ENCODE peak calls at places on chromosome 6, in ten cellular contexts. H is upper lobe of right lung, L is A549, I is IMR-90, G is BJ, D is cardiac muscle cell, U is tibial nerve, Q is AG04450, W is HCT116, P is astrocyte of the cerebellum. T is an unnamed sample.

GRCh38 chr6:77548662-77549366 is 85.5 kb upstream of the HTR1B start:
- DNase-seq in W (no peak), U (no peak), Q (no peak), D (no peak), H (no peak), I (no peak), P (no peak), L (no peak), G (no peak), T (no peak)

GRCh38 chr6:166162599-166163342 is 4.9 kb downstream of the TBXT start:
- DNase-seq in H (no peak), L (no peak), I (no peak), D (no peak), G (no peak), P (no peak), W (no peak), Q (no peak), U (no peak), T (no peak)

GRCh38 chr6:36160147-36160760 is 29.9 kb downstream of the MAPK13 start:
- DNase-seq in U (no peak), L (no peak), Q (no peak), W (no peak), I (peak), G (peak), D (no peak), P (peak), H (no peak), T (no peak)

GRCh38 chr6:393391-394221 is 2.1 kb downstream of the IRF4 start:
- DNase-seq in G (no peak), D (peak), L (no peak), Q (no peak), P (no peak), I (no peak), U (no peak), W (no peak), H (no peak), T (no peak)

GRCh38 chr6:157531169-157531985 is 150.4 kb downstream of the ZDHHC14 start:
- DNase-seq in H (no peak), I (no peak), L (no peak), D (no peak), W (no peak), P (no peak), Q (no peak), U (no peak), G (no peak), T (peak)

GRCh38 chr6:119350202-119351004 is 842 bp upstream of the MAN1A1 start:
- DNase-seq in I (peak), U (peak), L (no peak), D (peak), W (peak), H (no peak), P (peak), G (no peak), Q (peak), T (peak)

GRCh38 chr6:156423075-156423474 is 354.1 kb upstream of the ARID1B start:
- DNase-seq in Q (no peak), P (no peak), D (no peak), I (no peak), U (no peak), G (no peak), H (no peak), W (no peak), L (no peak), T (no peak)

GRCh38 chr6:36609582-36609981 is 15.4 kb downstream of the SRSF3 start:
- DNase-seq in D (no peak), Q (no peak), W (no peak), I (no peak), G (no peak), U (no peak), H (no peak), L (no peak), P (no peak), T (no peak)

GRCh38 chr6:14658030-14658429 is 540.5 kb downstream of the CD83 start:
- DNase-seq in Q (no peak), G (no peak), H (no peak), I (no peak), W (no peak), D (no peak), L (no peak), P (no peak), U (no peak), T (no peak)

GRCh38 chr6:2712102-2712501 is 38.6 kb downstream of the MYLK4 start:
- DNase-seq in H (no peak), I (no peak), P (no peak), G (no peak), D (no peak), L (no peak), U (no peak), Q (no peak), W (no peak), T (no peak)

GRCh38 chr6:26202811-26203583 is 115.8 kb downstream of the HFE start:
- DNase-seq in L (no peak), Q (no peak), W (no peak), D (no peak), U (no peak), I (no peak), H (no peak), P (no peak), G (no peak), T (no peak)

GRCh38 chr6:167825759-167826229 is 917 bp upstream of the AFDN start:
- DNase-seq in H (peak), P (no peak), G (no peak), D (peak), W (peak), U (no peak), L (peak), I (no peak), Q (no peak), T (no peak)

GRCh38 chr6:144349690-144350132 is 64.6 kb downstream of the UTRN start:
- DNase-seq in W (peak), U (no peak), I (peak), H (no peak), L (no peak), P (peak), D (no peak), Q (no peak), G (no peak), T (peak)

GRCh38 chr6:165652766-165653165 is 10.3 kb downstream of the PDE10A start:
- DNase-seq in H (no peak), I (no peak), Q (no peak), L (no peak), U (no peak), D (no peak), W (no peak), G (no peak), P (no peak), T (no peak)

GRCh38 chr6:122790740-122791679 is 2.0 kb downstream of the SMPDL3A start:
- DNase-seq in L (no peak), U (peak), P (no peak), H (no peak), G (no peak), Q (no peak), I (peak), D (peak), W (no peak), T (no peak)

GRCh38 chr6:131292145-131292938 is 157.1 kb downstream of the AKAP7 start:
- DNase-seq in W (no peak), G (no peak), P (no peak), I (no peak), U (no peak), H (no peak), Q (no peak), L (no peak), D (peak), T (no peak)

GRCh38 chr6:90415178-90415577 is 118.5 kb upstream of the BACH2 start:
- DNase-seq in D (no peak), W (no peak), H (no peak), G (no peak), P (no peak), U (no peak), I (no peak), Q (no peak), L (no peak), T (no peak)

GRCh38 chr6:147664092-147664491 is 155.6 kb downstream of the SAMD5 start:
- DNase-seq in D (no peak), W (no peak), U (no peak), Q (no peak), H (no peak), I (no peak), G (no peak), P (no peak), L (no peak), T (no peak)

GRCh38 chr6:43807228-43808061 is 37.4 kb downstream of the VEGFA start:
- DNase-seq in H (no peak), D (no peak), L (no peak), G (no peak), I (peak), Q (no peak), W (no peak), P (no peak), U (no peak), T (no peak)

GRCh38 chr6:122730775-122731386 is 48.6 kb upstream of the FABP7 start:
- DNase-seq in L (no peak), I (peak), G (peak), Q (no peak), P (peak), U (no peak), D (peak), W (no peak), H (no peak), T (no peak)

GRCh38 chr6:16337280-16337975 is 99.0 kb downstream of the GMPR start:
- DNase-seq in H (peak), P (peak), U (peak), Q (peak), G (peak), I (peak), D (no peak), L (no peak), W (no peak), T (no peak)

GRCh38 chr6:150157076-150157475 is 14.2 kb downstream of the PPP1R14C start:
- DNase-seq in W (no peak), D (no peak), Q (no peak), L (no peak), H (no peak), I (no peak), U (no peak), P (no peak), G (no peak), T (no peak)

GRCh38 chr6:154156135-154156948 is 117.3 kb downstream of the OPRM1 start:
- DNase-seq in H (peak), P (no peak), L (peak), D (peak), W (peak), U (peak), G (no peak), Q (no peak), I (peak), T (no peak)

GRCh38 chr6:167291623-167292300 is 647 bp downstream of the UNC93A start:
- DNase-seq in I (no peak), H (no peak), U (no peak), P (no peak), W (no peak), L (no peak), G (no peak), D (no peak), Q (no peak), T (no peak)

GRCh38 chr6:45991189-45991588 is 24.5 kb downstream of the CLIC5 start:
- DNase-seq in I (no peak), W (no peak), G (no peak), Q (no peak), H (no peak), L (no peak), P (no peak), U (no peak), D (no peak), T (no peak)

GRCh38 chr6:11938285-11938890 is 73.7 kb upstream of the HIVEP1 start:
- DNase-seq in H (no peak), U (no peak), W (no peak), G (no peak), L (no peak), D (no peak), Q (no peak), P (no peak), I (no peak), T (no peak)

GRCh38 chr6:144582939-144583613 is 297.9 kb downstream of the UTRN start:
- DNase-seq in U (no peak), Q (no peak), G (no peak), D (peak), H (peak), W (no peak), P (no peak), L (no peak), I (peak), T (no peak)

GRCh38 chr6:75290136-75290535 is 5.5 kb upstream of the TMEM30A start:
- DNase-seq in L (no peak), D (no peak), W (no peak), G (no peak), U (no peak), Q (no peak), P (no peak), I (no peak), H (no peak), T (no peak)

GRCh38 chr6:75286955-75287354 is 2.4 kb upstream of the TMEM30A start:
- DNase-seq in P (no peak), Q (no peak), L (no peak), D (no peak), G (no peak), H (no peak), U (no peak), W (no peak), I (no peak), T (no peak)

GRCh38 chr6:75285156-75285639 is 606 bp upstream of the TMEM30A start:
- DNase-seq in G (no peak), Q (no peak), L (no peak), H (no peak), P (no peak), W (no peak), I (no peak), D (no peak), U (no peak), T (no peak)

GRCh38 chr6:75288023-75288422 is 3.4 kb upstream of the TMEM30A start:
- DNase-seq in W (no peak), L (no peak), G (no peak), I (no peak), Q (no peak), H (no peak), D (no peak), U (no peak), P (no peak), T (no peak)

GRCh38 chr6:75287424-75287823 is 2.8 kb upstream of the TMEM30A start:
- DNase-seq in L (no peak), I (no peak), P (no peak), W (no peak), G (no peak), Q (no peak), H (no peak), U (no peak), D (no peak), T (no peak)
- H3K4me3 ChIP-seq in L (no peak), I (no peak), P (no peak), W (no peak), G (no peak), Q (no peak), H (no peak), U (no peak), D (no peak), T (peak)

GRCh38 chr6:129663531-129663930 is 46.4 kb downstream of the ARHGAP18 start:
- DNase-seq in D (no peak), H (no peak), P (no peak), G (no peak), I (no peak), L (no peak), U (no peak), W (no peak), Q (no peak), T (no peak)
- TF ChIP-seq CTCF in D (no peak), H (no peak), P (no peak), G (no peak), I (no peak), L (no peak), U (no peak), W (no peak), Q (no peak), T (no peak)

DNA sequence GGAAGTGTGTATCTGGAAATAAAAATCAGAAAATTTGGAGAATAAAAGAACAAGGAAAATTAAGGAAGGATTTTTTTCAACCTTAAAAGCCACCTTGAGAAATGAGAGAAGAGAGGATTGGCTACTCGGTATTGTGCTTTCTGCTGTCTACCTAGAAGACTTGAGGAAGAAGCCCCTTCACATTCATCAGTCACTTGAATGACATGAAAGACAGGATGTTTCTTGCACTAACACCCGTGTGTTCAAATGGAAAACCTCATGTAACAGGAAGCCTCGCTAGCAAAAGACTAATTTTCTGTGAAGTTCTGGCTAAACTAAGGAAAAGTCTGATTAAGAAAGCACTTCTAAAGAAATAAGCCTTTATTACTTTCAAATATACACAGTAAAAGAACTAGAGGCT is 70.0 kb downstream of the OLIG3 start:
- DNase-seq in I (no peak), D (no peak), L (no peak), G (no peak), P (no peak), W (no peak), Q (no peak), U (no peak), H (no peak), T (no peak)
- H3K4me3 ChIP-seq in I (no peak), D (no peak), L (no peak), G (no peak), P (no peak), W (no peak), Q (no peak), U (no peak), H (no peak), T (no peak)

DNA sequence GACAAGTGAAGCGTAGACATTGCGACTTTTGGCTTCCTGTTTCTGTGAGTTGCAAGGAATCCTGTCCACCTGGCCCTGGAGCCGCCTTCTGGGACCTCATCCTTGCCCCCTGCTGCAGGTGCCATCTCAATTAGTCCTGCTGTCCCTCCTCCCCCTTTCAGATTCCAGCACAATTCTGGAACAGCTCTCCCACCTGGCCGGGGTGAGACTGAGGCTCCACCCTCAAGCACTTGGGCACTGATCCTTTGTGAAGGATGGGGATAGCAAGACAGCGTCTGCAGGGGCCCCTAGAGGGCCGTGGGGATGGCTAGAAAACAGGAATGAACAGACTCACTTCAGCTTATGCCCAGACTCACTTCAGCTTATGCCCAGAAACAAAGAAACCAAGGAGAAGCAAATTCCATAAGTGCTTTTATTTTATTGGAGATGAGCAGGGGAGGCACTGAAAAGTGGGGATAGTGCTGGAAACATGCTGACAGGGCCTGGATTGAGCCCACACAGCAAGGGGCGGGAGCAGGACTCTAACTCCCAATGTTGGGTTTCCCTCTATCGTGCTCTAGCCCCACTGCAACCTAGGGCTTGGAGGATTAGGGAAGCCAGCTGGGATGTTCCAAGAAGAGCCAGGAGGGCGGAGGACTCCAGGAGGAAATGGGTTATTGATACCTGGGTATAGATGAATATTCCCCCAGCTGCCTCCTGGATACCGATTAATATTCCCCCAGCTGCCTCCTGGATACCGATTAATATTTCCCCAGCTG is 1.4 kb downstream of the C6orf15 start:
- DNase-seq in G (no peak), Q (no peak), D (no peak), L (no peak), I (no peak), H (peak), U (no peak), W (no peak), P (no peak), T (no peak)
- TF ChIP-seq CTCF in G (no peak), Q (no peak), D (no peak), L (no peak), I (no peak), H (no peak), U (no peak), W (no peak), P (no peak), T (no peak)

DNA sequence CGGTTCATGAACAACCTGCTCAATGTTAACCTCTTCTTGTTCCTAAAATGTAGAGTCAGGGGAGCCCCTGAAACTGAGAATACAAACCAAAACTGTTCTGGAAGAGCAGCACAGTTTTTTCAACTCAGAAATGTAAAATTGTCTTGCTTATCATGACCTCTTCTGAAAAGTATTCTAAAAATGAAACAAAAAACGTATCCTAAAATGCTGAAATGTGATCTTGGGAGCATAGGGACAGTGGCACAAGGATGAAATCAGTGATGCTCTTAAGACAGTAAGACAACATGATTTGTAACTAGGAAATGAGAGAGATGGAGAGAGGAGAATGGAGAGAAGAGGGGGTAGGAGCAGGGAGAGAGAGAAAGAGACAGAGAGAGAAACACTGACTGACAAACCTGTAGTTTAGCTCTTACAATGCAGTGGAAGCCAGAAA is 27.5 kb downstream of the NCOA7 start:
- DNase-seq in U (no peak), Q (no peak), G (peak), W (no peak), L (no peak), D (no peak), H (no peak), P (no peak), I (peak), T (no peak)
- H3K4me3 ChIP-seq in U (no peak), Q (no peak), G (no peak), W (no peak), L (no peak), D (no peak), H (no peak), P (no peak), I (no peak), T (no peak)

GRCh38 chr6:169520104-169520503 is 181.7 kb downstream of the WDR27 start:
- DNase-seq in W (no peak), P (no peak), D (no peak), L (no peak), G (no peak), H (no peak), Q (no peak), I (peak), U (no peak), T (no peak)
- TF ChIP-seq CTCF in W (no peak), P (peak), D (peak), L (peak), G (peak), H (peak), Q (peak), I (peak), U (no peak), T (peak)

GRCh38 chr6:30768634-30769087 is 24.3 kb upstream of the IER3 start:
- DNase-seq in U (no peak), Q (no peak), H (no peak), W (no peak), D (no peak), I (no peak), P (no peak), L (no peak), G (no peak), T (no peak)

GRCh38 chr6:30770164-30770563 is 25.8 kb upstream of the IER3 start:
- DNase-seq in Q (no peak), W (no peak), G (no peak), U (no peak), D (no peak), P (no peak), L (no peak), H (no peak), I (peak), T (no peak)

GRCh38 chr6:30770592-30770991 is 26.2 kb upstream of the IER3 start:
- DNase-seq in G (no peak), D (no peak), Q (no peak), H (no peak), P (no peak), W (no peak), I (no peak), L (no peak), U (no peak), T (no peak)

GRCh38 chr6:30769088-30769852 is 24.9 kb upstream of the IER3 start:
- DNase-seq in L (peak), I (peak), D (peak), Q (peak), U (no peak), W (peak), G (peak), H (peak), P (peak), T (peak)

GRCh38 chr6:30769853-30770160 is 25.5 kb upstream of the IER3 start:
- DNase-seq in Q (no peak), D (no peak), I (no peak), P (no peak), H (no peak), L (no peak), U (no peak), W (no peak), G (no peak), T (no peak)
- H3K4me3 ChIP-seq in Q (no peak), D (no peak), I (no peak), P (no peak), H (no peak), L (no peak), U (no peak), W (no peak), G (no peak), T (no peak)

GRCh38 chr6:104995989-104996617 is 39.2 kb downstream of the LIN28B start:
- DNase-seq in I (peak), H (no peak), Q (no peak), G (no peak), U (no peak), P (peak), D (peak), W (no peak), L (no peak), T (no peak)
- TF ChIP-seq CTCF in I (peak), H (peak), Q (no peak), G (peak), U (peak), P (peak), D (no peak), W (no peak), L (peak), T (no peak)